ENCODE peak calls at places on chromosomes 2 and 18, in eight cellular contexts. B, M, N, W, F, L, C and X are unnamed samples.

GRCh38 chr18:37381554-37381953 is 184.0 kb downstream of the CELF4 start:
- DNase-seq in B (no peak), M (no peak), N (no peak), W (no peak), F (no peak), L (no peak), C (no peak), X (no peak)

GRCh38 chr2:238043851-238044250 is 16.9 kb upstream of the SCLY start:
- DNase-seq in B (no peak), M (no peak), N (no peak), W (no peak), F (no peak), L (no peak), C (no peak), X (no peak)

GRCh38 chr2:161104054-161104553 is 56.1 kb upstream of the TANK start:
- DNase-seq in B (no peak), M (no peak), N (no peak), W (no peak), F (no peak), L (no peak), C (no peak), X (no peak)

GRCh38 chr2:209351636-209352035 is 72.2 kb upstream of the MAP2 start:
- DNase-seq in B (no peak), M (no peak), N (no peak), W (no peak), F (no peak), L (no peak), C (no peak), X (no peak)

GRCh38 chr2:234880551-234881211 is 71.1 kb upstream of the SH3BP4 start:
- DNase-seq in B (no peak), M (no peak), N (no peak), W (peak), F (peak), L (no peak), C (peak), X (peak)

GRCh38 chr2:184824597-184824996 is 226.3 kb downstream of the ZNF804A start:
- DNase-seq in B (no peak), M (no peak), N (no peak), W (no peak), F (no peak), L (no peak), C (no peak), X (no peak)

GRCh38 chr2:221203138-221203537 is 369.0 kb downstream of the EPHA4 start:
- DNase-seq in B (no peak), M (no peak), N (no peak), W (no peak), F (no peak), L (no peak), C (no peak), X (no peak)

GRCh38 chr18:9772847-9773677 is 65.0 kb downstream of the RAB31 start:
- DNase-seq in B (peak), M (no peak), N (no peak), W (no peak), F (no peak), L (peak), C (no peak), X (no peak)

GRCh38 chr18:75265255-75265654 is 54.7 kb downstream of the TSHZ1 start:
- DNase-seq in B (no peak), M (no peak), N (no peak), W (no peak), F (peak), L (no peak), C (no peak), X (no peak)

GRCh38 chr2:111036042-111036441 is 84.7 kb upstream of the BCL2L11 start:
- DNase-seq in B (no peak), M (no peak), N (no peak), W (peak), F (no peak), L (peak), C (no peak), X (no peak)

GRCh38 chr2:67322361-67323001 is 74.7 kb upstream of the ETAA1 start:
- DNase-seq in B (no peak), M (no peak), N (no peak), W (no peak), F (peak), L (peak), C (peak), X (no peak)

GRCh38 chr18:76620326-76620813 is 125.3 kb upstream of the ZNF516 start:
- DNase-seq in B (peak), M (no peak), N (peak), W (peak), F (peak), L (no peak), C (peak), X (no peak)

GRCh38 chr2:160033732-160034392 is 28.6 kb downstream of the PLA2R1 start:
- DNase-seq in B (no peak), M (no peak), N (no peak), W (no peak), F (peak), L (no peak), C (no peak), X (no peak)

GRCh38 chr2:12008425-12009061 is 262.1 kb downstream of the LPIN1 start:
- DNase-seq in B (no peak), M (no peak), N (no peak), W (no peak), F (peak), L (no peak), C (no peak), X (no peak)

GRCh38 chr18:24922491-24922890 is 429.5 kb downstream of the ZNF521 start:
- DNase-seq in B (no peak), M (no peak), N (no peak), W (no peak), F (no peak), L (no peak), C (no peak), X (no peak)

GRCh38 chr2:217858519-217859466 is 144.0 kb downstream of the TNS1 start:
- DNase-seq in B (peak), M (peak), N (peak), W (peak), F (peak), L (no peak), C (peak), X (no peak)

GRCh38 chr2:233354971-233355574 is 779 bp downstream of the DGKD start:
- DNase-seq in B (peak), M (no peak), N (peak), W (peak), F (no peak), L (peak), C (peak), X (peak)

GRCh38 chr18:54924948-54925347 is 34.3 kb downstream of the CCDC68 start:
- DNase-seq in B (no peak), M (no peak), N (no peak), W (no peak), F (peak), L (no peak), C (no peak), X (no peak)

GRCh38 chr2:231239751-231240150 is 41.3 kb downstream of the ARMC9 start:
- DNase-seq in B (no peak), M (no peak), N (no peak), W (no peak), F (no peak), L (no peak), C (no peak), X (no peak)

GRCh38 chr18:76252880-76253279 is 242.2 kb downstream of the ZNF516 start:
- DNase-seq in B (peak), M (no peak), N (no peak), W (no peak), F (peak), L (no peak), C (no peak), X (no peak)

GRCh38 chr2:122251153-122251552 is 495.7 kb downstream of the TSN start:
- DNase-seq in B (no peak), M (no peak), N (no peak), W (no peak), F (no peak), L (no peak), C (no peak), X (no peak)

GRCh38 chr2:59530258-59530657 is 1023.2 kb downstream of the BCL11A start:
- DNase-seq in B (no peak), M (no peak), N (no peak), W (no peak), F (no peak), L (no peak), C (no peak), X (no peak)

GRCh38 chr18:74316257-74317180 is 880 bp downstream of the C18orf63 start:
- DNase-seq in B (no peak), M (no peak), N (no peak), W (no peak), F (peak), L (no peak), C (no peak), X (no peak)

DNA sequence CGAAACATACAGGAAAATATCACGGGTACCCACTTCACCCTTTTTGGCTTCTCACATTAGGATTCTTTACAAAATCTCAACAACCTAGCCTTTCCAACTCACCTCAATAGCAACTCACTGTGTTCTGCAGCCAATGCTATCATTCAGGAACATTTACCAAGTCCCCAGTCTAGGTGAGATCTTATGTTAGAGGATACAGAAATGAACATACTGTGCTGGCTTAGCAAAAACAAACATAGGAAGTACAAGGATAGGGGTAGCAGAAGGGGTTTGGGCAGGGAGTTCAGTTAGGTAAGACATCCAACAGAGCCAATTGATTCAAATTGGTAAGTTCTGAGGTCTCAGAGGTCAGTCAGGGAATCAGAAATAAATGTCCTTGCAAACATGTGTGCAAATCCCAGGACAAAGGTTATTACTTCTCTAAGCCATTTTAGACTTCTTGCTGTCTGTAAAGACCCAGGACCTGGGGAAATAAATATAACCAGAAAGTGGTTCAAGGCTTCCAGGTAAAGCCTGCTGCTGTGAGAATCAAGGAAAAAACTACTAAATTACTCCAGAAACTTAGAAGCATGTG is 556.3 kb upstream of the CHAC2 start:
- DNase-seq in B (no peak), M (no peak), N (no peak), W (no peak), F (no peak), L (no peak), C (no peak), X (no peak)
- TF ChIP-seq POLR2A in B (no peak), M (no peak), N (no peak), W (no peak), F (no peak), L (no peak), C (no peak), X (no peak)

DNA sequence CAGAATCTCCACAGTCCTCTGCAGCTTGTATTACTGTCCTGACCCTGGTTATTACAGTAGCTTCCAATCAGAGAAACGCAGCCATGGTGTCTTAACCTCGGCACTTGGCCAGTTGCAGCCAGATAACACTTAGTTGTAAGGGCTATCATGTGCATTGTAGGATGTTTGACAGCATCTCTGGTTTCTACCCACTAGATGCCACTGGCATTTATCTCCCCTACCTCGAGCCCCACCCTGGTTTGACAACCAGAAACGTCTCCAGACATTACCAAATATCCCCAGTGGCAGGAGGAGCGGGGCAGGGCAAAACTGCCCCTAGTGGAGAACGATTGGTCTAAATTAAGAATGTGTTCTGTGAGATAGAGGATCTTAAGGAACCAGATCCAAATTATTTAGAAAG is 13.1 kb downstream of the DSG2 start:
- DNase-seq in B (no peak), M (no peak), N (no peak), W (no peak), F (no peak), L (no peak), C (no peak), X (no peak)
- TF ChIP-seq CTCF in B (no peak), M (no peak), N (no peak), W (no peak), F (no peak), L (peak), C (no peak), X (no peak)

DNA sequence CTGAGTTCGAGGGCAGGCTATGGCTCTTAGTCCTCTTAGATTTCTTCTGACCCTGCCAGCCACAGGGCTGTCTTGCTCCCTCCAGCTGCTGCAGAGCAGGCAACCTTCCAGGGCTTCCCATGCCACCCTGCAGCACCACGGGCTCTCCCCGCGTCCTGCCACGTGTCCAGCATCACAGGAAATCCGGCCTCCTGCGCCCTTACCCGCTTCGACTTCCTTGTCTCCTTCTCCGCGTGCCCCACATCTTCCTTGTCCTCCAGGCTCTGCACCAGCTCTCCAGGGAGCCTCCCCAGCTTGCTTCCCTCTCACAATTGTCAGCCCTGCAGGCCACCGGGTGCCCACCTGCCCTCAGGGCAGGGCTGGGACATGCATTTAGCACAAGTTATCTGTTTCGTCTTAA is 253.5 kb downstream of the DCDC2C start:
- DNase-seq in B (peak), M (no peak), N (peak), W (no peak), F (no peak), L (no peak), C (no peak), X (no peak)
- H3K4me3 ChIP-seq in B (no peak), M (no peak), N (no peak), W (no peak), F (no peak), L (no peak), C (no peak), X (no peak)

GRCh38 chr2:43637030-43637803 is at the start of gene PLEKHH2:
- DNase-seq in B (peak), M (peak), N (peak), W (peak), F (peak), L (peak), C (peak), X (peak)
- TF ChIP-seq POLR2A in B (peak), M (peak), N (no peak), W (no peak), F (no peak), L (no peak), C (peak), X (peak)

GRCh38 chr2:215912299-215912842 is 101.0 kb downstream of the MREG start:
- DNase-seq in B (no peak), M (no peak), N (no peak), W (no peak), F (no peak), L (no peak), C (no peak), X (no peak)
- TF ChIP-seq CTCF in B (no peak), M (peak), N (no peak), W (no peak), F (no peak), L (no peak), C (no peak), X (no peak)